ENCODE peak calls at places on chromosomes 13 and 19, in nine cellular contexts. T, D, U, V, G, P, Z, M and X are unnamed samples.

GRCh38 chr13:34174671-34175145 is 356.8 kb downstream of the RFC3 start:
- DNase-seq in T (no peak), D (no peak), U (no peak), V (no peak), G (no peak), P (no peak), Z (peak; percentile 31), M (no peak), X (no peak)

GRCh38 chr19:1725100-1726064 is 27.9 kb upstream of the ONECUT3 start:
- DNase-seq in T (no peak), D (peak; percentile 52), U (peak; percentile 5), V (no peak), G (no peak), P (no peak), Z (peak; percentile 100), M (peak; percentile 40), X (no peak)

GRCh38 chr13:108948269-108948671 is 318.9 kb downstream of the MYO16 start:
- DNase-seq in T (no peak), D (no peak), U (no peak), V (no peak), G (no peak), P (no peak), Z (no peak), M (no peak), X (no peak)

GRCh38 chr19:46081928-46082727 is 41.3 kb upstream of the IGFL4 start:
- DNase-seq in T (no peak), D (peak; percentile 30), U (peak; percentile 21), V (no peak), G (peak; percentile 37), P (no peak), Z (peak; percentile 56), M (peak; percentile 35), X (no peak)

GRCh38 chr13:26168276-26168814 is 53.8 kb downstream of the RNF6 start:
- DNase-seq in T (no peak), D (no peak), U (no peak), V (no peak), G (no peak), P (no peak), Z (no peak), M (no peak), X (no peak)

GRCh38 chr19:49390978-49391304 is 2.9 kb downstream of the KASH5 start:
- DNase-seq in T (no peak), D (no peak), U (no peak), V (no peak), G (no peak), P (no peak), Z (peak; percentile 84), M (no peak), X (no peak)

GRCh38 chr13:53151692-53152421 is 123.2 kb downstream of the OLFM4 start:
- DNase-seq in T (no peak), D (peak; percentile 70), U (peak; percentile 65), V (no peak), G (no peak), P (no peak), Z (no peak), M (peak; percentile 60), X (no peak)

GRCh38 chr13:60152114-60152513 is 11.6 kb downstream of the DIAPH3 start:
- DNase-seq in T (no peak), D (no peak), U (no peak), V (no peak), G (no peak), P (no peak), Z (peak; percentile 27), M (no peak), X (no peak)

GRCh38 chr19:51094696-51095279 is 12.1 kb upstream of the KLK14 start:
- DNase-seq in T (no peak), D (peak; percentile 39), U (no peak), V (no peak), G (no peak), P (no peak), Z (peak; percentile 84), M (no peak), X (no peak)

GRCh38 chr19:14385492-14385891 is 4.2 kb downstream of the ADGRE5 start:
- DNase-seq in T (no peak), D (no peak), U (no peak), V (no peak), G (no peak), P (peak; percentile 61), Z (peak; percentile 34), M (no peak), X (no peak)

GRCh38 chr19:3095375-3096191 is 1.4 kb downstream of the GNA11 start:
- DNase-seq in T (peak; percentile 26), D (no peak), U (no peak), V (no peak), G (no peak), P (no peak), Z (peak; percentile 91), M (peak; percentile 63), X (peak; percentile 62)

GRCh38 chr19:1102407-1103106 is 1.2 kb upstream of the GPX4 start:
- DNase-seq in T (peak; percentile 53), D (peak; percentile 74), U (peak; percentile 82), V (peak; percentile 65), G (peak; percentile 79), P (no peak), Z (peak; percentile 97), M (peak; percentile 75), X (peak; percentile 8)

GRCh38 chr19:47414469-47414868 is 4.9 kb downstream of the MEIS3 start:
- DNase-seq in T (no peak), D (no peak), U (no peak), V (no peak), G (no peak), P (no peak), Z (peak; percentile 94), M (no peak), X (no peak)

GRCh38 chr19:35704218-35704617 is at the start of gene ZBTB32:
- DNase-seq in T (no peak), D (peak; percentile 31), U (no peak), V (no peak), G (no peak), P (no peak), Z (peak; percentile 96), M (peak; percentile 42), X (no peak)

GRCh38 chr13:76523740-76524382 is 362.3 kb downstream of the KCTD12 start:
- DNase-seq in T (no peak), D (no peak), U (no peak), V (no peak), G (no peak), P (no peak), Z (no peak), M (no peak), X (no peak)

GRCh38 chr13:106859505-106859904 is 291.6 kb upstream of the ARGLU1 start:
- DNase-seq in T (no peak), D (no peak), U (no peak), V (no peak), G (no peak), P (no peak), Z (no peak), M (no peak), X (no peak)

GRCh38 chr13:97448503-97449251 is 14.7 kb downstream of the RAP2A start:
- DNase-seq in T (no peak), D (no peak), U (no peak), V (no peak), G (no peak), P (no peak), Z (no peak), M (no peak), X (no peak)

GRCh38 chr13:23433171-23434153 is at the start of gene SACS:
- DNase-seq in T (no peak), D (peak; percentile 73), U (no peak), V (no peak), G (no peak), P (peak; percentile 67), Z (peak; percentile 89), M (no peak), X (no peak)

GRCh38 chr13:100552755-100553154 is 35.8 kb downstream of the GGACT start:
- DNase-seq in T (no peak), D (no peak), U (no peak), V (no peak), G (no peak), P (no peak), Z (no peak), M (no peak), X (no peak)

GRCh38 chr13:80168089-80168850 is 172.7 kb downstream of the SPRY2 start:
- DNase-seq in T (no peak), D (no peak), U (no peak), V (no peak), G (no peak), P (no peak), Z (no peak), M (no peak), X (no peak)

GRCh38 chr13:112719016-112719415 is 29.2 kb downstream of the ATP11A start:
- DNase-seq in T (no peak), D (no peak), U (no peak), V (no peak), G (no peak), P (peak; percentile 24), Z (no peak), M (no peak), X (no peak)

GRCh38 chr19:15111758-15112157 is 4.6 kb downstream of the SYDE1 start:
- DNase-seq in T (no peak), D (no peak), U (no peak), V (no peak), G (no peak), P (no peak), Z (no peak), M (no peak), X (no peak)

GRCh38 chr13:19169991-19170390 is 11.6 kb downstream of the TUBA3C start:
- DNase-seq in T (no peak), D (no peak), U (no peak), V (no peak), G (no peak), P (no peak), Z (no peak), M (no peak), X (no peak)
- H3K9me3 ChIP-seq in T (no peaks in the 10 kb centered on the region), D (no peaks in the 10 kb centered on the region), U (no peaks in the 10 kb centered on the region), V (no peaks in the 10 kb centered on the region), G (peaks cover 2% of the 10 kb centered on the region), P (no peaks in the 10 kb centered on the region), Z (no peaks in the 10 kb centered on the region), M (no peaks in the 10 kb centered on the region), X (no peaks in the 10 kb centered on the region)

GRCh38 chr19:57099199-57099661 is 20.6 kb upstream of the USP29 start:
- DNase-seq in T (peak; percentile 2), D (peak; percentile 76), U (peak; percentile 28), V (peak; percentile 76), G (peak; percentile 54), P (peak; percentile 84), Z (peak; percentile 87), M (peak; percentile 55), X (peak; percentile 30)
- H3K9me3 ChIP-seq in T (no peaks in the 10 kb centered on the region), D (no peaks in the 10 kb centered on the region), U (no peaks in the 10 kb centered on the region), V (no peaks in the 10 kb centered on the region), G (peaks cover 5% of the 10 kb centered on the region), P (peaks cover 5% of the 10 kb centered on the region), Z (no peaks in the 10 kb centered on the region), M (no peaks in the 10 kb centered on the region), X (no peaks in the 10 kb centered on the region)

DNA sequence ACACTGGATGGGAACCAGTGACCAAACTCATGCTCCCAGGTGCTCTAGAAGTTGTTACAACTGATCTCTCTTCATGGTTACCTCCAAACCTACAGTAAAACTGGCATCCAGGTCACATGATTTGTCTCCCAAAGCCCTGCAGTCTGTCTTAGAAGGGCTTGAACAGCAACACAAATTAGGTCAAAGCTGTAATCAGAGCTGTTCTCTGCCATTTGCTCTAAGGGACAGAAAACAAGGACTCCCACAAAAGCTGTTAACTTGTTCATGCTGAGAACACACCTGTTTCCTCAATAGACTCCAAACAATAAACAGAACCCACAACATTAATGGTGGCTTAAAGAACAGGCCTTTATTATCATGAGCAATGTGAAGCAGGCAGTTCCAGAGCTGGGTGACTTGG is 8.0 kb downstream of the ZNF671 start:
- DNase-seq in T (no peak), D (no peak), U (no peak), V (no peak), G (no peak), P (no peak), Z (no peak), M (no peak), X (no peak)
- H3K9me3 ChIP-seq in T (peaks cover 51% of the 10 kb centered on the region), D (peaks cover 11% of the 10 kb centered on the region), U (peaks cover 8% of the 10 kb centered on the region), V (no peaks in the 10 kb centered on the region), G (peaks cover 56% of the 10 kb centered on the region), P (peaks cover 47% of the 10 kb centered on the region), Z (peaks cover 36% of the 10 kb centered on the region), M (peaks cover 12% of the 10 kb centered on the region), X (peaks cover 47% of the 10 kb centered on the region)

GRCh38 chr13:28129911-28130693 is 8.2 kb upstream of the PAN3 start:
- DNase-seq in T (no peak), D (no peak), U (no peak), V (no peak), G (no peak), P (no peak), Z (no peak), M (no peak), X (no peak)
- H3K9me3 ChIP-seq in T (no peaks in the 10 kb centered on the region), D (no peaks in the 10 kb centered on the region), U (no peaks in the 10 kb centered on the region), V (no peaks in the 10 kb centered on the region), G (no peaks in the 10 kb centered on the region), P (no peaks in the 10 kb centered on the region), Z (no peaks in the 10 kb centered on the region), M (no peaks in the 10 kb centered on the region), X (no peaks in the 10 kb centered on the region)